ENCODE peak calls at places on chromosomes 5 and 9, in nine cellular contexts. H is aorta; Q is SJSA1; U is IMR-90; V is vagina; M is adrenal gland; T is breast epithelium; D is CD8-positive, alpha-beta memory T cell; J is lower lobe of right lung. W is an unnamed sample. For H3K27me3, the result is how much of the 10 kb centered on the place peaks cover.

GRCh38 chr9:136372561-136373299 is 739 bp downstream of the CARD9 start:
- DNase-seq in H (no peak), Q (peak), U (peak), V (no peak), M (peak), T (no peak), D (no peak), J (peak), W (peak)

GRCh38 chr9:71096431-71097108 is 24.9 kb downstream of the TRPM3 start:
- DNase-seq in H (no peak), Q (no peak), U (no peak), V (no peak), M (peak), T (no peak), D (no peak), J (peak), W (peak)

GRCh38 chr5:149735066-149735465 is 5.0 kb downstream of the PPARGC1B start:
- DNase-seq in H (no peak), Q (no peak), U (no peak), V (no peak), M (no peak), T (no peak), D (no peak), J (no peak), W (no peak)

GRCh38 chr5:122286547-122286946 is 25.5 kb upstream of the SNCAIP start:
- DNase-seq in H (no peak), Q (no peak), U (no peak), V (no peak), M (no peak), T (no peak), D (no peak), J (no peak), W (no peak)

GRCh38 chr9:116860509-116861120 is 173.5 kb downstream of the TRIM32 start:
- DNase-seq in H (peak), Q (peak), U (peak), V (no peak), M (peak), T (peak), D (no peak), J (peak), W (peak)

GRCh38 chr9:129898205-129898604 is 62.9 kb downstream of the USP20 start:
- DNase-seq in H (no peak), Q (no peak), U (no peak), V (no peak), M (no peak), T (no peak), D (no peak), J (no peak), W (no peak)

GRCh38 chr5:1546556-1546955 is 22.8 kb upstream of the LPCAT1 start:
- DNase-seq in H (peak), Q (peak), U (no peak), V (no peak), M (peak), T (no peak), D (no peak), J (peak), W (no peak)

GRCh38 chr5:74054139-74054538 is 428.1 kb downstream of the ARHGEF28 start:
- DNase-seq in H (no peak), Q (no peak), U (no peak), V (no peak), M (no peak), T (no peak), D (no peak), J (no peak), W (no peak)

GRCh38 chr5:134905246-134905996 is 490 bp downstream of the PCBD2 start:
- DNase-seq in H (no peak), Q (no peak), U (peak), V (no peak), M (peak), T (no peak), D (peak), J (no peak), W (peak)

GRCh38 chr9:14141736-14142135 is 172.2 kb downstream of the NFIB start:
- DNase-seq in H (no peak), Q (no peak), U (no peak), V (no peak), M (no peak), T (no peak), D (no peak), J (no peak), W (no peak)

GRCh38 chr5:119398713-119399492 is 43.1 kb downstream of the TNFAIP8 start:
- DNase-seq in H (peak), Q (no peak), U (no peak), V (no peak), M (no peak), T (no peak), D (no peak), J (peak), W (peak)

GRCh38 chr5:176133877-176134276 is 104.3 kb upstream of the SIMC1 start:
- DNase-seq in H (no peak), Q (no peak), U (no peak), V (no peak), M (no peak), T (no peak), D (no peak), J (no peak), W (no peak)

GRCh38 chr5:23269981-23270380 is 237.4 kb upstream of the PRDM9 start:
- DNase-seq in H (no peak), Q (no peak), U (no peak), V (no peak), M (no peak), T (no peak), D (no peak), J (no peak), W (no peak)

GRCh38 chr9:37248651-37249163 is 128.3 kb downstream of the ZCCHC7 start:
- DNase-seq in H (no peak), Q (no peak), U (no peak), V (no peak), M (no peak), T (no peak), D (no peak), J (no peak), W (no peak)

GRCh38 chr5:57598756-57599155 is 116.1 kb upstream of the ACTBL2 start:
- DNase-seq in H (no peak), Q (no peak), U (peak), V (no peak), M (no peak), T (no peak), D (no peak), J (no peak), W (no peak)

GRCh38 chr5:25295067-25295466 is 650.3 kb upstream of the CDH10 start:
- DNase-seq in H (no peak), Q (no peak), U (no peak), V (no peak), M (no peak), T (no peak), D (no peak), J (no peak), W (no peak)

GRCh38 chr5:175585573-175585972 is 72.3 kb upstream of the HRH2 start:
- DNase-seq in H (no peak), Q (no peak), U (no peak), V (no peak), M (no peak), T (no peak), D (no peak), J (no peak), W (no peak)

GRCh38 chr5:79503794-79504495 is 10.0 kb downstream of the HOMER1 start:
- DNase-seq in H (no peak), Q (no peak), U (peak), V (no peak), M (no peak), T (no peak), D (no peak), J (no peak), W (no peak)

GRCh38 chr9:5442400-5443011 is 4.8 kb upstream of the PLGRKT start:
- DNase-seq in H (no peak), Q (no peak), U (peak), V (no peak), M (peak), T (no peak), D (no peak), J (no peak), W (peak)

GRCh38 chr5:168481330-168481788 is 4.9 kb upstream of the RARS1 start:
- DNase-seq in H (no peak), Q (no peak), U (no peak), V (no peak), M (no peak), T (no peak), D (no peak), J (no peak), W (no peak)

DNA sequence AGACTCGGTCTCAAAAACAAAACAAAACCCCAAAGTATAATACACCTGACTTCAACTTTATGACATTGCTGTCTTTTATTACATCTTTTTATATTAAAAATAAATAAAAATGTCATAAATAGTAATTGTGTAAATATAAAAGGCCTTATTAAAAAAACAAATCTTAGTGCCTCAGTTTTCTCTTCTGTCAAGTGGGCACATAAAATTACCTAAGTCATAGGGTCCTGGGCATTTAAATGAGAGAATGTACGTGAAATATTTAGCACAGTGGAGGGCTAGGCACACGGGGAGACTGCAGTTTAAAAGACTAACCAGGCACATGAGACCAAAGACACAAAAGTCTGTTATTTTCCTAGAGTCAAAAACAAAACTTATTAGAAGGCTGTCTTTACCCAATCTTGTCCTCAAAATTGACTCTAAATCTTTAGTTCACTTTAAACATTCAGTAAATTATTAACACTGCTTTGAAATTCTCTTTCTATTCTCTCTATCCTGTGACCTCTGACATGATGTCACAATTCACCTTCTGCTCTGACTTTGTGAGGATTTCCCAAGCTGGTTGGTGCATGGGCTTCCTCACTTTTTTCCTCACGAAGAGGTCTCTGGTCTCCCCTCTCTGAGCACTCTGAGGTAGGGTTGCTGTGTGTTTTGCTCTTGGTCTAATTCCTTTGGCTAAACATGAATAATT is 2.5 kb upstream of the RNF14 start:
- DNase-seq in H (no peak), Q (peak), U (no peak), V (no peak), M (no peak), T (no peak), D (no peak), J (no peak), W (no peak)
- H3K27me3 ChIP-seq in H (under half), Q (under half), U (under half), V (under half), M (under half), T (under half), D (under half), J (under half), W (under half)

GRCh38 chr5:52725781-52726180 is 61.9 kb upstream of the ITGA1 start:
- DNase-seq in H (no peak), Q (no peak), U (no peak), V (no peak), M (peak), T (no peak), D (no peak), J (no peak), W (peak)

GRCh38 chr5:52727001-52727400 is 60.7 kb upstream of the ITGA1 start:
- DNase-seq in H (no peak), Q (no peak), U (no peak), V (no peak), M (no peak), T (no peak), D (no peak), J (no peak), W (no peak)

GRCh38 chr5:52727568-52727967 is 60.1 kb upstream of the ITGA1 start:
- DNase-seq in H (no peak), Q (peak), U (peak), V (no peak), M (peak), T (no peak), D (no peak), J (no peak), W (peak)

GRCh38 chr5:52728201-52728600 is 59.5 kb upstream of the ITGA1 start:
- DNase-seq in H (no peak), Q (no peak), U (no peak), V (no peak), M (no peak), T (no peak), D (no peak), J (no peak), W (no peak)

DNA sequence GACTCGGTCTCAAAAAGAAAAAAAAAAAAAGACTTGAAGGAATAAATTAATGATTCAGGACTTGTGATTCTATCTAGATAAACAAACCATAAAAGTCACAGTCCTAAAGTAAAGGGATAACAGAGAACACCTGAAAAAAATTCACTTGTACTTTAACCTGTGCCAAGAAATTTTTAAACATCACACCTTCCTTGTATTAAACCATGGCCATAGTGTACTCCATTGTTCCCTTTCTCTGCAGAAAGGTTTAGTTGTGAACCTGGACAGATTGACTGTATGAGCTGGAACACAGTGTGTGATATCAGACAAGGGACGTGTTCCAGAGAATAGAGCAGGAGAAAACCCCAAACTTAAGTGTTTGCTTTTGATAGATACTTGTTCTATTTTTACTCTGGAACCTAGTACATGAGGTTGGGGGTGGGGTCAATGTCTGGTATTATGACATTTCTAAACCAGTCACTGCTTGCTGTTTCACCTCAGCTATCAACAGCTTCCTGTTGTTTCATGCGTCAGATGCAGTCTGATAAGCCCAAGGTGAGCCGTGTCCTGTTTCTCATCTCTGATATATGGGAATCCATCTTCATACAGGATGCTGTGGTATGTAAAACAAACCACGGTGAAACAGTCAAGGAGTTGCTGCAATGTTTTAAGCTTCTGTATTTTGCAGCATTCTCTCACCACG is 62.5 kb upstream of the ITGA1 start:
- DNase-seq in H (no peak), Q (no peak), U (peak), V (no peak), M (peak), T (no peak), D (peak), J (no peak), W (peak)
- H3K27me3 ChIP-seq in H (under half), Q (under half), U (under half), V (under half), M (under half), T (under half), D (under half), J (under half), W (under half)

GRCh38 chr9:126164796-126165525 is 161.7 kb upstream of the MVB12B start:
- DNase-seq in H (no peak), Q (no peak), U (no peak), V (peak), M (peak), T (no peak), D (no peak), J (peak), W (no peak)
- H3K27me3 ChIP-seq in H (under half), Q (under half), U (under half), V (under half), M (under half), T (under half), D (under half), J (under half), W (under half)

DNA sequence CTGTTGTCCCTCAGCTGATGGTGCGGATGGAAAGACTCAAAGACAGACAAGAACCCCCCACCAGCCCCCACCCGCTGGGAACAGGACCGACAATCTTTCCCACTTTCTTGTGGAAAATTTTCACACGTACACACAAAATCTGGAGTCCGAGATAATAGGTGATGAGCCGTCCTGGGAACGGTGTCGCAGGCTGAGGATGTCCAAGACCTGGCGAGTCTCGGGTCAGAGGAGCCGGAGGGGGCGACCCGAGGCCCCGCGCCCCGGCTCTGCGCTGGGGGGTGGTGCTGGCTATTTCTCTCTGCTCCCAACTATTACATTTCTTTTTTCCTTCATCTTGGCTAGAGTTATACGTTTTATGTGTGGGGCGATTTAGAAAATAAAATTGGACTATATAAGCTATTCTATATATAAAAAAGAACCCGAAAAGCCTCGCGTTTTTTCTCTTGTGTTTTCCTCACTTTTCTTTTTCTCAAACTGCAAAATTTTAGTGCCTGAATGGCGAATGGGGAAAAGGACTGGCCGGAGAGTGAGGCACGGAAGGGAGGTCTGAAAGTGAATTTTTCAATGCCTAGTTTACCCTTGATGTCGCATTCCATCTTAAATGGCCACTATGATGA is 188.8 kb downstream of the MEF2C start:
- DNase-seq in H (no peak), Q (no peak), U (no peak), V (no peak), M (no peak), T (no peak), D (no peak), J (no peak), W (no peak)
- H3K27me3 ChIP-seq in H (under half), Q (under half), U (half or more), V (under half), M (half or more), T (half or more), D (half or more), J (half or more), W (under half)

GRCh38 chr9:76988941-76989340 is 30.5 kb upstream of the FOXB2 start:
- DNase-seq in H (no peak), Q (no peak), U (no peak), V (no peak), M (no peak), T (no peak), D (no peak), J (no peak), W (no peak)
- H3K27me3 ChIP-seq in H (under half), Q (under half), U (under half), V (under half), M (under half), T (under half), D (under half), J (under half), W (under half)